ENCODE peak calls at places on chromosomes 1 and 21, in ten cellular contexts. One of them, this sample, is unnamed.

GRCh38 chr21:34614443-34614692 is 545 bp downstream of the RCAN1 start:
- DNase-seq in tibial nerve: no peak
- DNase-seq in Peyer's patch: no peak
- DNase-seq in GM12891: no peak
- DNase-seq in IMR-90: no peak
- DNase-seq in NB4: no peak
- DNase-seq in heart left ventricle: peak
- DNase-seq in testis: no peak
- DNase-seq in ovary: no peak
- DNase-seq in A549: no peak
- DNase-seq in this sample: no peak

GRCh38 chr1:31745071-31745897 is 18.9 kb downstream of the ADGRB2 start:
- DNase-seq in tibial nerve: no peak
- DNase-seq in Peyer's patch: peak
- DNase-seq in GM12891: peak
- DNase-seq in IMR-90: peak
- DNase-seq in NB4: peak
- DNase-seq in heart left ventricle: peak
- DNase-seq in testis: peak
- DNase-seq in ovary: peak
- DNase-seq in A549: peak
- DNase-seq in this sample: peak

GRCh38 chr21:35521293-35521692 is 472.2 kb upstream of the RUNX1 start:
- DNase-seq in tibial nerve: no peak
- DNase-seq in Peyer's patch: no peak
- DNase-seq in GM12891: no peak
- DNase-seq in IMR-90: no peak
- DNase-seq in NB4: no peak
- DNase-seq in heart left ventricle: no peak
- DNase-seq in testis: no peak
- DNase-seq in ovary: no peak
- DNase-seq in A549: no peak
- DNase-seq in this sample: no peak

GRCh38 chr1:44543816-44544185 is 130.5 kb downstream of the TMEM53 start:
- DNase-seq in tibial nerve: no peak
- DNase-seq in Peyer's patch: no peak
- DNase-seq in GM12891: no peak
- DNase-seq in IMR-90: no peak
- DNase-seq in NB4: no peak
- DNase-seq in heart left ventricle: no peak
- DNase-seq in testis: no peak
- DNase-seq in ovary: no peak
- DNase-seq in A549: no peak
- DNase-seq in this sample: no peak

GRCh38 chr1:110480356-110481096 is 29.6 kb downstream of the PROK1 start:
- DNase-seq in tibial nerve: no peak
- DNase-seq in Peyer's patch: no peak
- DNase-seq in GM12891: no peak
- DNase-seq in IMR-90: no peak
- DNase-seq in NB4: no peak
- DNase-seq in heart left ventricle: no peak
- DNase-seq in testis: no peak
- DNase-seq in ovary: no peak
- DNase-seq in A549: no peak
- DNase-seq in this sample: no peak

GRCh38 chr1:17276568-17276967 is 27.7 kb downstream of the PADI3 start:
- DNase-seq in tibial nerve: no peak
- DNase-seq in Peyer's patch: peak
- DNase-seq in GM12891: no peak
- DNase-seq in IMR-90: peak
- DNase-seq in NB4: peak
- DNase-seq in heart left ventricle: no peak
- DNase-seq in testis: no peak
- DNase-seq in ovary: no peak
- DNase-seq in A549: peak
- DNase-seq in this sample: no peak

GRCh38 chr1:203769505-203770343 is 4.7 kb downstream of the LAX1 start:
- DNase-seq in tibial nerve: peak
- DNase-seq in Peyer's patch: peak
- DNase-seq in GM12891: no peak
- DNase-seq in IMR-90: peak
- DNase-seq in NB4: peak
- DNase-seq in heart left ventricle: peak
- DNase-seq in testis: peak
- DNase-seq in ovary: peak
- DNase-seq in A549: peak
- DNase-seq in this sample: no peak

GRCh38 chr1:43058545-43059360 is 100.1 kb upstream of the SLC2A1 start:
- DNase-seq in tibial nerve: no peak
- DNase-seq in Peyer's patch: peak
- DNase-seq in GM12891: no peak
- DNase-seq in IMR-90: peak
- DNase-seq in NB4: peak
- DNase-seq in heart left ventricle: no peak
- DNase-seq in testis: no peak
- DNase-seq in ovary: peak
- DNase-seq in A549: no peak
- DNase-seq in this sample: peak

GRCh38 chr1:163361123-163361934 is 39.6 kb downstream of the NUF2 start:
- DNase-seq in tibial nerve: no peak
- DNase-seq in Peyer's patch: peak
- DNase-seq in GM12891: no peak
- DNase-seq in IMR-90: no peak
- DNase-seq in NB4: peak
- DNase-seq in heart left ventricle: no peak
- DNase-seq in testis: peak
- DNase-seq in ovary: no peak
- DNase-seq in A549: peak
- DNase-seq in this sample: no peak

GRCh38 chr1:94734963-94735899 is 84.9 kb upstream of the SLC44A3 start:
- DNase-seq in tibial nerve: no peak
- DNase-seq in Peyer's patch: peak
- DNase-seq in GM12891: no peak
- DNase-seq in IMR-90: peak
- DNase-seq in NB4: peak
- DNase-seq in heart left ventricle: no peak
- DNase-seq in testis: peak
- DNase-seq in ovary: peak
- DNase-seq in A549: no peak
- DNase-seq in this sample: no peak
- TF ChIP-seq POLR2A in tibial nerve: no peak
- TF ChIP-seq POLR2A in Peyer's patch: no peak
- TF ChIP-seq POLR2A in GM12891: no peak
- TF ChIP-seq POLR2A in IMR-90: no peak
- TF ChIP-seq POLR2A in NB4: no peak
- TF ChIP-seq POLR2A in heart left ventricle: no peak
- TF ChIP-seq POLR2A in testis: no peak
- TF ChIP-seq POLR2A in ovary: no peak
- TF ChIP-seq POLR2A in A549: no peak
- TF ChIP-seq POLR2A in this sample: no peak

DNA sequence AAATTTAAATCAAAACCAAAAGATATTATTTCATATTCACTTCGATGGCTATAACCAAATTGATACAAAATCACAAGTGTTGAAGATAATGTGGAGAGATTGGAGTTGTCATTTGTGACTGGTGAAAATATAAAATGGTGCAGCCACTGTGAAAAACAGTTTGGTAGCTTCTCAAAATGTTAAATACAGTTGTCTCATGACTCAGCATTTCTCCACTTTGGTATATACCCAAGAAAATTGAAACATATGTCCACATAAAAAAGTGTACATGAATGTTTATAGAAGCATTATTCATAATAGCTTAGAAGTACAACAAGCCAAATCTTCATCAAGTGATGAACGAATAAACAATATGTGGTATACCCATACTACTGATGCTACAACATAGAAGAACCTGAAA is 318.5 kb downstream of the BRINP3 start:
- DNase-seq in tibial nerve: no peak
- DNase-seq in Peyer's patch: no peak
- DNase-seq in GM12891: no peak
- DNase-seq in IMR-90: peak
- DNase-seq in NB4: no peak
- DNase-seq in heart left ventricle: no peak
- DNase-seq in testis: no peak
- DNase-seq in ovary: no peak
- DNase-seq in A549: no peak
- DNase-seq in this sample: no peak
- TF ChIP-seq POLR2A in tibial nerve: no peak
- TF ChIP-seq POLR2A in Peyer's patch: no peak
- TF ChIP-seq POLR2A in GM12891: no peak
- TF ChIP-seq POLR2A in IMR-90: no peak
- TF ChIP-seq POLR2A in NB4: no peak
- TF ChIP-seq POLR2A in heart left ventricle: no peak
- TF ChIP-seq POLR2A in testis: no peak
- TF ChIP-seq POLR2A in ovary: no peak
- TF ChIP-seq POLR2A in A549: no peak
- TF ChIP-seq POLR2A in this sample: no peak

GRCh38 chr1:154968731-154969130 is 1.8 kb downstream of the SHC1 start:
- DNase-seq in tibial nerve: no peak
- DNase-seq in Peyer's patch: no peak
- DNase-seq in GM12891: no peak
- DNase-seq in IMR-90: no peak
- DNase-seq in NB4: no peak
- DNase-seq in heart left ventricle: no peak
- DNase-seq in testis: no peak
- DNase-seq in ovary: no peak
- DNase-seq in A549: no peak
- DNase-seq in this sample: no peak

GRCh38 chr1:154969246-154969645 is 1.3 kb downstream of the SHC1 start:
- DNase-seq in tibial nerve: no peak
- DNase-seq in Peyer's patch: no peak
- DNase-seq in GM12891: no peak
- DNase-seq in IMR-90: no peak
- DNase-seq in NB4: no peak
- DNase-seq in heart left ventricle: no peak
- DNase-seq in testis: no peak
- DNase-seq in ovary: no peak
- DNase-seq in A549: no peak
- DNase-seq in this sample: no peak

GRCh38 chr1:154970631-154971340 is at the start of gene SHC1:
- DNase-seq in tibial nerve: peak
- DNase-seq in Peyer's patch: peak
- DNase-seq in GM12891: peak
- DNase-seq in IMR-90: peak
- DNase-seq in NB4: peak
- DNase-seq in heart left ventricle: peak
- DNase-seq in testis: peak
- DNase-seq in ovary: peak
- DNase-seq in A549: peak
- DNase-seq in this sample: peak

GRCh38 chr1:154971341-154971998 is 923 bp upstream of the SHC1 start:
- DNase-seq in tibial nerve: no peak
- DNase-seq in Peyer's patch: peak
- DNase-seq in GM12891: no peak
- DNase-seq in IMR-90: no peak
- DNase-seq in NB4: no peak
- DNase-seq in heart left ventricle: peak
- DNase-seq in testis: peak
- DNase-seq in ovary: no peak
- DNase-seq in A549: peak
- DNase-seq in this sample: peak

GRCh38 chr1:154969741-154970452 is 650 bp downstream of the SHC1 start:
- DNase-seq in tibial nerve: no peak
- DNase-seq in Peyer's patch: no peak
- DNase-seq in GM12891: no peak
- DNase-seq in IMR-90: no peak
- DNase-seq in NB4: no peak
- DNase-seq in heart left ventricle: no peak
- DNase-seq in testis: no peak
- DNase-seq in ovary: peak
- DNase-seq in A549: no peak
- DNase-seq in this sample: no peak
- TF ChIP-seq POLR2A in tibial nerve: no peak
- TF ChIP-seq POLR2A in Peyer's patch: no peak
- TF ChIP-seq POLR2A in GM12891: no peak
- TF ChIP-seq POLR2A in IMR-90: no peak
- TF ChIP-seq POLR2A in NB4: no peak
- TF ChIP-seq POLR2A in heart left ventricle: no peak
- TF ChIP-seq POLR2A in testis: no peak
- TF ChIP-seq POLR2A in ovary: no peak
- TF ChIP-seq POLR2A in A549: peak
- TF ChIP-seq POLR2A in this sample: no peak

GRCh38 chr1:153608742-153609584 is 4.0 kb downstream of the S100A16 start:
- DNase-seq in tibial nerve: peak
- DNase-seq in Peyer's patch: peak
- DNase-seq in GM12891: no peak
- DNase-seq in IMR-90: peak
- DNase-seq in NB4: peak
- DNase-seq in heart left ventricle: peak
- DNase-seq in testis: peak
- DNase-seq in ovary: peak
- DNase-seq in A549: peak
- DNase-seq in this sample: no peak
- TF ChIP-seq POLR2A in tibial nerve: peak
- TF ChIP-seq POLR2A in Peyer's patch: peak
- TF ChIP-seq POLR2A in GM12891: no peak
- TF ChIP-seq POLR2A in IMR-90: peak
- TF ChIP-seq POLR2A in NB4: no peak
- TF ChIP-seq POLR2A in heart left ventricle: peak
- TF ChIP-seq POLR2A in testis: no peak
- TF ChIP-seq POLR2A in ovary: no peak
- TF ChIP-seq POLR2A in A549: peak
- TF ChIP-seq POLR2A in this sample: no peak

DNA sequence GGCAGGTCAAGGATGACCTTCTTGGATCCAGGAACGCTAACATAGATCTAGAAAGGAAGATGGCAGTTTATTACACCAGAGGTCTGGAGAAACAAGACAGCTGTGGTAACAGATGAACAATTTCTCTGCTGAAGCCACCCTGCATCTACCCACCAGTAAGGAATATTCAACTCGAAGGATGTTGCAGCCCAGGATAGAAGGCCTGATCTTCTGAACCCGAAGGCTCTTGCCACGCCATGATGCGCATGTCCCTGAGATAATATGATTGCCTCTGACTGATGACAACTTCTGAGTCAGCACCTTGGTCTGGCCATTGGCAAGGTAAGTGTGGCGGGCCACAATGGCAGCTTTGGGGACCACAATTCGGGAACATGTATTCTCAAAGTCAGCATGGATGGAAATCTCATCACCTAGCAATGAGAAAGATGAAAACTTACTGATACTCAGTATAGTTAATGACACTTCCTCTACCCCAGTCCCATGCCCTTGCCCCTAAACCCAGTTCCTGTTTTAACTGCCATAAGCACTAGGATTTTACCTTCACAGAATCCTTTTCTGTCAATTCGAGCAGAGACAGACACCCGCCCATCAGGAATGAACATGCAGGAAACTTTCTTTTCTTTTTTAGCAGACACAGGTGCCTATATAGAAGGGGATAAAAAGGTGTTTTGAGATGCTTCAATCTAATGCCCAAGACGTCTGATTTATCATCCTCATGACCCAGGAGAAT is 1.8 kb downstream of the TXNIP start:
- DNase-seq in tibial nerve: no peak
- DNase-seq in Peyer's patch: peak
- DNase-seq in GM12891: no peak
- DNase-seq in IMR-90: no peak
- DNase-seq in NB4: peak
- DNase-seq in heart left ventricle: peak
- DNase-seq in testis: no peak
- DNase-seq in ovary: no peak
- DNase-seq in A549: no peak
- DNase-seq in this sample: peak
- TF ChIP-seq POLR2A in tibial nerve: peak
- TF ChIP-seq POLR2A in Peyer's patch: peak
- TF ChIP-seq POLR2A in GM12891: peak
- TF ChIP-seq POLR2A in IMR-90: no peak
- TF ChIP-seq POLR2A in NB4: no peak
- TF ChIP-seq POLR2A in heart left ventricle: peak
- TF ChIP-seq POLR2A in testis: no peak
- TF ChIP-seq POLR2A in ovary: no peak
- TF ChIP-seq POLR2A in A549: no peak
- TF ChIP-seq POLR2A in this sample: peak

GRCh38 chr1:160781129-160781808 is 14.7 kb upstream of the LY9 start:
- DNase-seq in tibial nerve: no peak
- DNase-seq in Peyer's patch: peak
- DNase-seq in GM12891: no peak
- DNase-seq in IMR-90: no peak
- DNase-seq in NB4: no peak
- DNase-seq in heart left ventricle: no peak
- DNase-seq in testis: no peak
- DNase-seq in ovary: no peak
- DNase-seq in A549: no peak
- DNase-seq in this sample: no peak
- TF ChIP-seq POLR2A in tibial nerve: no peak
- TF ChIP-seq POLR2A in Peyer's patch: no peak
- TF ChIP-seq POLR2A in GM12891: no peak
- TF ChIP-seq POLR2A in IMR-90: no peak
- TF ChIP-seq POLR2A in NB4: no peak
- TF ChIP-seq POLR2A in heart left ventricle: no peak
- TF ChIP-seq POLR2A in testis: no peak
- TF ChIP-seq POLR2A in ovary: no peak
- TF ChIP-seq POLR2A in A549: no peak
- TF ChIP-seq POLR2A in this sample: no peak

This sample was measured in erythroblast.